ENCODE peak calls at places on chromosome 17, in nine cellular contexts. One of them, this sample, is unnamed.

GRCh38 chr17:22267019-22267418 is 574.7 kb downstream of the KCNJ18 start:
- DNase-seq in left ventricle myocardium inferior: no peak
- DNase-seq in stomach: no peak
- DNase-seq in body of pancreas: no peak
- DNase-seq in ovary: no peak
- DNase-seq in coronary artery: no peak
- DNase-seq in upper lobe of right lung: no peak
- DNase-seq in IMR-90: no peak
- DNase-seq in OCI-LY7: no peak
- DNase-seq in this sample: no peak

GRCh38 chr17:6109541-6109940 is 39.4 kb downstream of the WSCD1 start:
- DNase-seq in OCI-LY7: no peak
- DNase-seq in stomach: no peak
- DNase-seq in ovary: no peak
- DNase-seq in IMR-90: no peak
- DNase-seq in left ventricle myocardium inferior: no peak
- DNase-seq in coronary artery: peak; percentile 41
- DNase-seq in upper lobe of right lung: peak; percentile 17
- DNase-seq in body of pancreas: no peak
- DNase-seq in this sample: no peak

GRCh38 chr17:40536731-40537171 is 28.5 kb downstream of the CCR7 start:
- DNase-seq in IMR-90: peak; percentile 75
- DNase-seq in left ventricle myocardium inferior: no peak
- DNase-seq in OCI-LY7: no peak
- DNase-seq in coronary artery: no peak
- DNase-seq in ovary: peak; percentile 43
- DNase-seq in body of pancreas: no peak
- DNase-seq in upper lobe of right lung: peak; percentile 73
- DNase-seq in stomach: no peak
- DNase-seq in this sample: no peak

GRCh38 chr17:1766382-1767135 is 4.7 kb downstream of the SERPINF1 start:
- DNase-seq in IMR-90: no peak
- DNase-seq in ovary: no peak
- DNase-seq in upper lobe of right lung: no peak
- DNase-seq in OCI-LY7: no peak
- DNase-seq in body of pancreas: no peak
- DNase-seq in stomach: no peak
- DNase-seq in coronary artery: peak; percentile 77
- DNase-seq in left ventricle myocardium inferior: no peak
- DNase-seq in this sample: no peak

GRCh38 chr17:71494456-71494855 is 626.4 kb upstream of the SOX9 start:
- DNase-seq in body of pancreas: peak; percentile 5
- DNase-seq in OCI-LY7: no peak
- DNase-seq in IMR-90: no peak
- DNase-seq in coronary artery: no peak
- DNase-seq in left ventricle myocardium inferior: no peak
- DNase-seq in stomach: no peak
- DNase-seq in ovary: no peak
- DNase-seq in upper lobe of right lung: no peak
- DNase-seq in this sample: no peak

GRCh38 chr17:55157165-55157564 is 107.6 kb upstream of the HLF start:
- DNase-seq in OCI-LY7: no peak
- DNase-seq in left ventricle myocardium inferior: no peak
- DNase-seq in ovary: no peak
- DNase-seq in IMR-90: peak; percentile 53
- DNase-seq in coronary artery: no peak
- DNase-seq in stomach: no peak
- DNase-seq in upper lobe of right lung: no peak
- DNase-seq in body of pancreas: peak; percentile 42
- DNase-seq in this sample: no peak

GRCh38 chr17:40517981-40518380 is 16.6 kb upstream of the TNS4 start:
- DNase-seq in stomach: no peak
- DNase-seq in OCI-LY7: no peak
- DNase-seq in body of pancreas: no peak
- DNase-seq in ovary: no peak
- DNase-seq in upper lobe of right lung: peak; percentile 11
- DNase-seq in IMR-90: no peak
- DNase-seq in left ventricle myocardium inferior: no peak
- DNase-seq in coronary artery: peak; percentile 40
- DNase-seq in this sample: no peak

GRCh38 chr17:71118039-71118438 is 948.7 kb downstream of the KCNJ2 start:
- DNase-seq in IMR-90: peak; percentile 18
- DNase-seq in stomach: no peak
- DNase-seq in upper lobe of right lung: no peak
- DNase-seq in coronary artery: no peak
- DNase-seq in left ventricle myocardium inferior: no peak
- DNase-seq in ovary: no peak
- DNase-seq in body of pancreas: peak; percentile 39
- DNase-seq in OCI-LY7: peak; percentile 29
- DNase-seq in this sample: no peak

GRCh38 chr17:71709974-71710373 is 410.8 kb upstream of the SOX9 start:
- DNase-seq in coronary artery: no peak
- DNase-seq in OCI-LY7: no peak
- DNase-seq in stomach: no peak
- DNase-seq in body of pancreas: no peak
- DNase-seq in ovary: no peak
- DNase-seq in upper lobe of right lung: no peak
- DNase-seq in left ventricle myocardium inferior: no peak
- DNase-seq in IMR-90: peak; percentile 26
- DNase-seq in this sample: no peak

GRCh38 chr17:17073006-17073626 is 30.9 kb downstream of the MPRIP start:
- DNase-seq in upper lobe of right lung: peak; percentile 40
- DNase-seq in body of pancreas: peak; percentile 3
- DNase-seq in stomach: no peak
- DNase-seq in left ventricle myocardium inferior: no peak
- DNase-seq in IMR-90: no peak
- DNase-seq in coronary artery: no peak
- DNase-seq in ovary: no peak
- DNase-seq in OCI-LY7: no peak
- DNase-seq in this sample: no peak

GRCh38 chr17:27762527-27763305 is 37.6 kb downstream of the NOS2 start:
- DNase-seq in OCI-LY7: peak; percentile 16
- DNase-seq in IMR-90: peak; percentile 37
- DNase-seq in ovary: no peak
- DNase-seq in left ventricle myocardium inferior: no peak
- DNase-seq in upper lobe of right lung: no peak
- DNase-seq in body of pancreas: peak; percentile 19
- DNase-seq in stomach: no peak
- DNase-seq in coronary artery: no peak
- DNase-seq in this sample: no peak

GRCh38 chr17:47077576-47077975 is 98.5 kb upstream of the RPRML start:
- DNase-seq in stomach: no peak
- DNase-seq in IMR-90: peak; percentile 83
- DNase-seq in body of pancreas: no peak
- DNase-seq in OCI-LY7: no peak
- DNase-seq in coronary artery: no peak
- DNase-seq in upper lobe of right lung: no peak
- DNase-seq in ovary: no peak
- DNase-seq in left ventricle myocardium inferior: no peak
- DNase-seq in this sample: no peak

GRCh38 chr17:39867891-39868553 is at the start of gene ZPBP2:
- DNase-seq in IMR-90: no peak
- DNase-seq in left ventricle myocardium inferior: no peak
- DNase-seq in ovary: no peak
- DNase-seq in coronary artery: no peak
- DNase-seq in body of pancreas: no peak
- DNase-seq in upper lobe of right lung: peak; percentile 59
- DNase-seq in OCI-LY7: no peak
- DNase-seq in stomach: no peak
- DNase-seq in this sample: no peak

GRCh38 chr17:17739388-17740066 is 58.3 kb downstream of the RAI1 start:
- DNase-seq in IMR-90: peak; percentile 64
- DNase-seq in ovary: peak; percentile 72
- DNase-seq in stomach: peak; percentile 50
- DNase-seq in upper lobe of right lung: no peak
- DNase-seq in OCI-LY7: no peak
- DNase-seq in body of pancreas: peak; percentile 40
- DNase-seq in left ventricle myocardium inferior: no peak
- DNase-seq in coronary artery: no peak
- DNase-seq in this sample: no peak

GRCh38 chr17:57084802-57085447 is at the start of gene AKAP1:
- DNase-seq in coronary artery: peak; percentile 97
- DNase-seq in upper lobe of right lung: peak; percentile 99
- DNase-seq in IMR-90: peak; percentile 90
- DNase-seq in body of pancreas: peak; percentile 98
- DNase-seq in ovary: peak; percentile 97
- DNase-seq in left ventricle myocardium inferior: peak; percentile 97
- DNase-seq in OCI-LY7: peak; percentile 98
- DNase-seq in stomach: peak; percentile 98
- DNase-seq in this sample: peak; percentile 96

DNA sequence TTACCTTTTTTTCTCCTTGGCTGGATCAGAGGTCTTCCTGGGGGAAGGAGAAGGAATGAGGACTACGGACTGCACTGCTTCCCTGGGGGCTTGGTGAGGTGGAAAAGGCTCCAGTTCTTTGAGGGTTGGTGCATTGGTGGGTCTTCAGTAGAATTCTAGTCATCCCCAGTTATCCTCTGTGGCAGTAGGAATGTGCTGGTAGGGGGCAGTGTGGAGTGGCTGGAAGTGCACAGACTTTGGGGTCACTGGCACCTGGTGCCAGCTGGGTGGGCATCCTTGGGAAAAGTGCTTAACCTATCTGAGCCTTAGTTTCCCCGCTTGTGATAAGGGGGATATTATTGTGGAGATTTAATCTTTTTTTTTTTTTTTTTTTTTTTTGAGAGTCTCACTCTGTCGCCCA is 6.3 kb downstream of the TAC4 start:
- DNase-seq in upper lobe of right lung: peak; percentile 10
- DNase-seq in left ventricle myocardium inferior: no peak
- DNase-seq in body of pancreas: no peak
- DNase-seq in coronary artery: no peak
- DNase-seq in ovary: no peak
- DNase-seq in stomach: no peak
- DNase-seq in IMR-90: no peak
- DNase-seq in OCI-LY7: no peak
- DNase-seq in this sample: no peak
- TF ChIP-seq CTCF in upper lobe of right lung: no peak
- TF ChIP-seq CTCF in left ventricle myocardium inferior: no peak
- TF ChIP-seq CTCF in body of pancreas: no peak
- TF ChIP-seq CTCF in coronary artery: no peak
- TF ChIP-seq CTCF in ovary: no peak
- TF ChIP-seq CTCF in stomach: no peak
- TF ChIP-seq CTCF in IMR-90: no peak
- TF ChIP-seq CTCF in OCI-LY7: peak; percentile 21
- TF ChIP-seq CTCF in this sample: no peak

GRCh38 chr17:41688641-41689496 is at the start of gene EIF1:
- DNase-seq in OCI-LY7: peak; percentile 100
- DNase-seq in coronary artery: peak; percentile 100
- DNase-seq in stomach: peak; percentile 100
- DNase-seq in body of pancreas: peak; percentile 99
- DNase-seq in IMR-90: peak; percentile 99
- DNase-seq in ovary: peak; percentile 100
- DNase-seq in upper lobe of right lung: peak; percentile 100
- DNase-seq in left ventricle myocardium inferior: peak; percentile 100
- DNase-seq in this sample: peak; percentile 100
- H3K4me3 ChIP-seq in OCI-LY7: peak within 1 kb of the TSS; percentile 86
- H3K4me3 ChIP-seq in coronary artery: peak within 1 kb of the TSS; percentile 92
- H3K4me3 ChIP-seq in stomach: peak within 1 kb of the TSS; percentile 90
- H3K4me3 ChIP-seq in body of pancreas: peak within 1 kb of the TSS; percentile 98
- H3K4me3 ChIP-seq in IMR-90: peak within 1 kb of the TSS; percentile 75
- H3K4me3 ChIP-seq in ovary: peak within 1 kb of the TSS; percentile 95
- H3K4me3 ChIP-seq in upper lobe of right lung: peak within 1 kb of the TSS; percentile 81
- H3K4me3 ChIP-seq in left ventricle myocardium inferior: peak within 1 kb of the TSS; percentile 91
- H3K4me3 ChIP-seq in this sample: peak within 1 kb of the TSS; percentile 99

DNA sequence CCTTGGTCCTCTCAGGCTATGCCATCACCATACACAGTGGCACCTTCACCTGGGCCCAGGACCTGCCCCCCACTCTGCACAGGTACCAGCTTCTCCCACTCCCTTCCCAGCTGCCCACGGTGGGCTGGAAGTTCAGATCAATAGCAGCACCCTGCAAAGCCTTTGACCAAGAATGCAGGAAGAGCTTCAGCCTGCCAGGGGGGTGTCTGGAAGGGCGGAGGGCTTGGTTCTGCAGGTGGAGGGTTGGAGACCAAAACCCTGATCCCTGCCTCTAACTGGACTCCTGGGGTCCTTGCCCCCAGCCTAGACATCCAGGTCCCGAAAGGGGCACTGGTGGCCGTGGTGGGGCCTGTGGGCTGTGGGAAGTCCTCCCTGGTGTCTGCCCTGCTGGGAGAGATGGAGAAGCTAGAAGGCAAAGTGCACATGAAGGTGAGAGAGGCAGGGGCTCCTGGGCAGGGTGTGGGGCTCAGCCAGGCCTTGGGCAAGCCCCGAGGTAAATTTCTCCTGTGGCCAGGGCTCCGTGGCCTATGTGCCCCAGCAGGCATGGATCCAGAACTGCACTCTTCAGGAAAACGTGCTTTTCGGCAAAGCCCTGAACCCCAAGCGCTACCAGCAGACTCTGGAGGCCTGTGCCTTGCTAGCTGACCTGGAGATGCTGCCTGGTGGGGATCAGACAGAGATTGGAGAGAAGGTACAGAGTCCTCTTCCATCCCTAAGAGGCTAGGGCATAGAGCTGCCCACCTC is 34.3 kb downstream of the ABCC3 start:
- DNase-seq in IMR-90: no peak
- DNase-seq in left ventricle myocardium inferior: no peak
- DNase-seq in upper lobe of right lung: no peak
- DNase-seq in body of pancreas: no peak
- DNase-seq in ovary: no peak
- DNase-seq in OCI-LY7: no peak
- DNase-seq in stomach: no peak
- DNase-seq in coronary artery: no peak
- DNase-seq in this sample: no peak
- H3K27ac ChIP-seq in IMR-90: peak overlapping the region; percentile 23
- H3K27ac ChIP-seq in left ventricle myocardium inferior: no peak overlapping the region
- H3K27ac ChIP-seq in upper lobe of right lung: no peak overlapping the region
- H3K27ac ChIP-seq in body of pancreas: peak overlapping the region; percentile 13
- H3K27ac ChIP-seq in ovary: no peak overlapping the region
- H3K27ac ChIP-seq in OCI-LY7: no peak overlapping the region
- H3K27ac ChIP-seq in stomach: peak overlapping the region; percentile 24
- H3K27ac ChIP-seq in coronary artery: no peak overlapping the region
- H3K27ac ChIP-seq in this sample: no peak overlapping the region

GRCh38 chr17:13597723-13598347 is 3.9 kb downstream of the HS3ST3A1 start:
- DNase-seq in stomach: no peak
- DNase-seq in body of pancreas: peak; percentile 49
- DNase-seq in ovary: no peak
- DNase-seq in upper lobe of right lung: no peak
- DNase-seq in IMR-90: peak; percentile 64
- DNase-seq in OCI-LY7: peak; percentile 49
- DNase-seq in coronary artery: no peak
- DNase-seq in left ventricle myocardium inferior: no peak
- DNase-seq in this sample: no peak
- TF ChIP-seq CTCF in stomach: peak; percentile 34
- TF ChIP-seq CTCF in body of pancreas: peak; percentile 42
- TF ChIP-seq CTCF in ovary: peak; percentile 49
- TF ChIP-seq CTCF in upper lobe of right lung: peak; percentile 66
- TF ChIP-seq CTCF in IMR-90: peak; percentile 56
- TF ChIP-seq CTCF in OCI-LY7: peak; percentile 88
- TF ChIP-seq CTCF in coronary artery: no peak
- TF ChIP-seq CTCF in left ventricle myocardium inferior: peak; percentile 68
- TF ChIP-seq CTCF in this sample: no peak

GRCh38 chr17:43366809-43367587 is 31.8 kb upstream of the ARL4D start:
- DNase-seq in stomach: no peak
- DNase-seq in coronary artery: no peak
- DNase-seq in body of pancreas: no peak
- DNase-seq in OCI-LY7: no peak
- DNase-seq in IMR-90: no peak
- DNase-seq in upper lobe of right lung: no peak
- DNase-seq in left ventricle myocardium inferior: no peak
- DNase-seq in ovary: peak; percentile 55
- DNase-seq in this sample: no peak
- H3K4me3 ChIP-seq in stomach: peak overlapping the region; percentile 55
- H3K4me3 ChIP-seq in coronary artery: peak overlapping the region; percentile 75
- H3K4me3 ChIP-seq in body of pancreas: no peak overlapping the region
- H3K4me3 ChIP-seq in OCI-LY7: peak overlapping the region; percentile 64
- H3K4me3 ChIP-seq in IMR-90: no peak overlapping the region
- H3K4me3 ChIP-seq in upper lobe of right lung: no peak overlapping the region
- H3K4me3 ChIP-seq in left ventricle myocardium inferior: no peak overlapping the region
- H3K4me3 ChIP-seq in ovary: peak overlapping the region; percentile 17
- H3K4me3 ChIP-seq in this sample: no peak overlapping the region

This sample was measured in right atrium auricular region.